ENCODE peak calls at places on chromosomes 1 and 21, in five cellular contexts. R is activated CD4-positive, alpha-beta T cell treated with anti-CD3 and anti-CD28 coated beads, Interleukin-2, amount 50 U/mL, for 24 hours; B is AG09319; U is AG08396; Q is amygdala. P is an unnamed sample.

GRCh38 chr1:25053576-25054075 is 123.5 kb upstream of the RUNX3 start:
- DNase-seq in B (no peak), R (no peak), Q (no peak), U (no peak), P (no peak)

GRCh38 chr21:31446206-31446900 is 102.3 kb upstream of the TIAM1 start:
- DNase-seq in Q (no peak), B (no peak), U (no peak), R (no peak), P (no peak)

GRCh38 chr1:26550946-26551345 is 21.4 kb downstream of the RPS6KA1 start:
- DNase-seq in Q (no peak), B (no peak), U (no peak), R (no peak), P (no peak)

GRCh38 chr21:35578350-35578782 is 482.0 kb downstream of the SETD4 start:
- DNase-seq in R (no peak), U (peak), B (peak), Q (no peak), P (no peak)

GRCh38 chr1:11320153-11320936 is 47.3 kb downstream of the UBIAD1 start:
- DNase-seq in R (peak), B (no peak), Q (no peak), U (no peak), P (peak)

GRCh38 chr1:29413661-29414060 is 177.3 kb downstream of the PTPRU start:
- DNase-seq in Q (no peak), U (no peak), R (no peak), B (no peak), P (no peak)

GRCh38 chr1:239956230-239956629 is 135.5 kb upstream of the FMN2 start:
- DNase-seq in R (no peak), U (no peak), Q (no peak), B (no peak), P (no peak)

GRCh38 chr1:155241069-155241679 is 14.1 kb downstream of the ENTREP3 start:
- DNase-seq in U (peak), R (peak), Q (peak), B (no peak), P (no peak)

GRCh38 chr1:173269490-173270230 is 62.5 kb upstream of the TNFSF4 start:
- DNase-seq in Q (no peak), R (no peak), U (peak), B (peak), P (no peak)

GRCh38 chr1:21573971-21574458 is 64.8 kb downstream of the ALPL start:
- DNase-seq in U (peak), Q (no peak), B (peak), R (no peak), P (no peak)

GRCh38 chr21:46116189-46116845 is 18.4 kb downstream of the COL6A2 start:
- DNase-seq in R (no peak), Q (no peak), U (no peak), B (no peak), P (no peak)

GRCh38 chr21:38888956-38889605 is 83.4 kb downstream of the ETS2 start:
- DNase-seq in U (no peak), Q (no peak), R (no peak), B (no peak), P (no peak)

GRCh38 chr1:92980732-92981647 is 19.7 kb upstream of the DIPK1A start:
- DNase-seq in B (no peak), U (no peak), R (no peak), Q (no peak), P (no peak)

GRCh38 chr1:180953291-180953747 is 40.6 kb downstream of the KIAA1614 start:
- DNase-seq in B (no peak), U (no peak), R (no peak), Q (no peak), P (no peak)

GRCh38 chr21:29145354-29145782 is 14.9 kb downstream of the MAP3K7CL start:
- DNase-seq in B (peak), R (no peak), Q (no peak), U (peak), P (no peak)

GRCh38 chr1:236336084-236336483 is 54.3 kb upstream of the ERO1B start:
- DNase-seq in Q (no peak), B (no peak), U (no peak), R (no peak), P (no peak)

GRCh38 chr1:236608930-236609726 is 4.8 kb upstream of the HEATR1 start:
- DNase-seq in U (peak), R (no peak), Q (no peak), B (peak), P (no peak)

GRCh38 chr1:218759795-218760194 is 413.9 kb upstream of the LYPLAL1 start:
- DNase-seq in R (no peak), B (no peak), Q (no peak), U (no peak), P (no peak)

GRCh38 chr21:29155118-29155932 is 24.9 kb downstream of the MAP3K7CL start:
- DNase-seq in U (peak), B (peak), R (no peak), Q (no peak), P (no peak)

GRCh38 chr1:13597166-13597565 is 13.5 kb downstream of the PDPN start:
- DNase-seq in B (no peak), Q (no peak), U (no peak), R (no peak), P (no peak)

GRCh38 chr1:37817481-37817880 is 9.5 kb upstream of the YRDC start:
- DNase-seq in B (no peak), Q (no peak), R (no peak), U (no peak), P (no peak)

GRCh38 chr1:32991386-32991785 is 26.8 kb upstream of the RNF19B start:
- DNase-seq in R (no peak), Q (no peak), B (no peak), U (no peak), P (no peak)

GRCh38 chr1:201766117-201766863 is 62.7 kb upstream of the IPO9 start:
- DNase-seq in B (peak), R (no peak), Q (no peak), U (peak), P (no peak)

GRCh38 chr1:21773585-21773984 is 9.4 kb downstream of the USP48 start:
- DNase-seq in B (no peak), U (no peak), R (no peak), Q (no peak), P (no peak)

GRCh38 chr1:156356875-156357534 is 12.0 kb upstream of the RHBG start:
- DNase-seq in Q (no peak), R (peak), U (no peak), B (no peak), P (peak)

GRCh38 chr1:245332513-245332912 is 177.7 kb downstream of the KIF26B start:
- DNase-seq in R (no peak), B (no peak), U (no peak), Q (no peak), P (no peak)

GRCh38 chr1:25642710-25643109 is 26.1 kb downstream of the MAN1C1 start:
- DNase-seq in U (peak), R (no peak), Q (no peak), B (peak), P (peak)

GRCh38 chr1:236524142-236524891 is 535 bp downstream of the LGALS8 start:
- DNase-seq in U (peak), Q (no peak), R (peak), B (peak), P (no peak)

GRCh38 chr1:35656863-35657232 is 15.5 kb upstream of the PSMB2 start:
- DNase-seq in U (no peak), R (no peak), Q (no peak), B (no peak), P (no peak)

GRCh38 chr1:6612641-6613360 is 730 bp upstream of the PHF13 start:
- DNase-seq in U (peak), R (no peak), B (no peak), Q (no peak), P (no peak)

GRCh38 chr1:186882372-186883134 is 53.8 kb downstream of the PLA2G4A start:
- DNase-seq in Q (no peak), U (no peak), R (no peak), B (no peak), P (no peak)

GRCh38 chr1:44225761-44226160 is 12.5 kb downstream of the DMAP1 start:
- DNase-seq in R (no peak), U (no peak), B (no peak), Q (no peak), P (no peak)